ENCODE peak calls at places on chromosome 15, in ten cellular contexts. One of them, this sample, is unnamed.

GRCh38 chr15:63597033-63597790 is at the start of gene FBXL22:
- DNase-seq in cerebellar nuclear complex: no peak
- DNase-seq in HTR-8/SVneo: no peak
- DNase-seq in SK-N-SH: no peak
- DNase-seq in CD4-positive, alpha-beta memory T cell: no peak
- DNase-seq in memory B cell: no peak
- DNase-seq in foreskin fibroblast: peak
- DNase-seq in activated naive CD4-positive, alpha-beta T cell: no peak
- DNase-seq in NCI-H1930: no peak
- DNase-seq in HL-60: no peak
- DNase-seq in this sample: no peak

GRCh38 chr15:98727115-98728040 is 79.0 kb downstream of the IGF1R start:
- DNase-seq in cerebellar nuclear complex: no peak
- DNase-seq in HTR-8/SVneo: peak
- DNase-seq in SK-N-SH: peak
- DNase-seq in CD4-positive, alpha-beta memory T cell: no peak
- DNase-seq in memory B cell: no peak
- DNase-seq in foreskin fibroblast: peak
- DNase-seq in activated naive CD4-positive, alpha-beta T cell: no peak
- DNase-seq in NCI-H1930: no peak
- DNase-seq in HL-60: no peak
- DNase-seq in this sample: peak

GRCh38 chr15:44663410-44664272 is at the start of gene SPG11:
- DNase-seq in cerebellar nuclear complex: peak
- DNase-seq in HTR-8/SVneo: peak
- DNase-seq in SK-N-SH: peak
- DNase-seq in CD4-positive, alpha-beta memory T cell: peak
- DNase-seq in memory B cell: peak
- DNase-seq in foreskin fibroblast: peak
- DNase-seq in activated naive CD4-positive, alpha-beta T cell: peak
- DNase-seq in NCI-H1930: peak
- DNase-seq in HL-60: peak
- DNase-seq in this sample: peak

GRCh38 chr15:32861741-32862140 is 143.9 kb downstream of the GREM1 start:
- DNase-seq in cerebellar nuclear complex: no peak
- DNase-seq in HTR-8/SVneo: no peak
- DNase-seq in SK-N-SH: peak
- DNase-seq in CD4-positive, alpha-beta memory T cell: no peak
- DNase-seq in memory B cell: peak
- DNase-seq in foreskin fibroblast: peak
- DNase-seq in activated naive CD4-positive, alpha-beta T cell: no peak
- DNase-seq in NCI-H1930: no peak
- DNase-seq in HL-60: no peak
- DNase-seq in this sample: peak

GRCh38 chr15:31235298-31236183 is 91.1 kb upstream of the KLF13 start:
- DNase-seq in cerebellar nuclear complex: no peak
- DNase-seq in HTR-8/SVneo: no peak
- DNase-seq in SK-N-SH: peak
- DNase-seq in CD4-positive, alpha-beta memory T cell: no peak
- DNase-seq in memory B cell: no peak
- DNase-seq in foreskin fibroblast: peak
- DNase-seq in activated naive CD4-positive, alpha-beta T cell: no peak
- DNase-seq in NCI-H1930: peak
- DNase-seq in HL-60: no peak
- DNase-seq in this sample: no peak

GRCh38 chr15:59892995-59893394 is 111.1 kb upstream of the FOXB1 start:
- DNase-seq in cerebellar nuclear complex: no peak
- DNase-seq in HTR-8/SVneo: peak
- DNase-seq in SK-N-SH: no peak
- DNase-seq in CD4-positive, alpha-beta memory T cell: no peak
- DNase-seq in memory B cell: no peak
- DNase-seq in foreskin fibroblast: peak
- DNase-seq in activated naive CD4-positive, alpha-beta T cell: no peak
- DNase-seq in NCI-H1930: no peak
- DNase-seq in HL-60: no peak
- DNase-seq in this sample: no peak

GRCh38 chr15:65730560-65731172 is 61.4 kb downstream of the DENND4A start:
- DNase-seq in cerebellar nuclear complex: no peak
- DNase-seq in HTR-8/SVneo: no peak
- DNase-seq in SK-N-SH: no peak
- DNase-seq in CD4-positive, alpha-beta memory T cell: no peak
- DNase-seq in memory B cell: no peak
- DNase-seq in foreskin fibroblast: peak
- DNase-seq in activated naive CD4-positive, alpha-beta T cell: no peak
- DNase-seq in NCI-H1930: peak
- DNase-seq in HL-60: peak
- DNase-seq in this sample: peak

GRCh38 chr15:66094331-66094730 is 159.2 kb downstream of the MEGF11 start:
- DNase-seq in cerebellar nuclear complex: peak
- DNase-seq in HTR-8/SVneo: no peak
- DNase-seq in SK-N-SH: no peak
- DNase-seq in CD4-positive, alpha-beta memory T cell: no peak
- DNase-seq in memory B cell: no peak
- DNase-seq in foreskin fibroblast: no peak
- DNase-seq in activated naive CD4-positive, alpha-beta T cell: no peak
- DNase-seq in NCI-H1930: no peak
- DNase-seq in HL-60: no peak
- DNase-seq in this sample: no peak

GRCh38 chr15:85542488-85542887 is 162.1 kb downstream of the AKAP13 start:
- DNase-seq in cerebellar nuclear complex: no peak
- DNase-seq in HTR-8/SVneo: no peak
- DNase-seq in SK-N-SH: no peak
- DNase-seq in CD4-positive, alpha-beta memory T cell: no peak
- DNase-seq in memory B cell: no peak
- DNase-seq in foreskin fibroblast: no peak
- DNase-seq in activated naive CD4-positive, alpha-beta T cell: no peak
- DNase-seq in NCI-H1930: no peak
- DNase-seq in HL-60: no peak
- DNase-seq in this sample: no peak

GRCh38 chr15:64502537-64502936 is 42.2 kb downstream of the ZNF609 start:
- DNase-seq in cerebellar nuclear complex: no peak
- DNase-seq in HTR-8/SVneo: no peak
- DNase-seq in SK-N-SH: no peak
- DNase-seq in CD4-positive, alpha-beta memory T cell: no peak
- DNase-seq in memory B cell: no peak
- DNase-seq in foreskin fibroblast: peak
- DNase-seq in activated naive CD4-positive, alpha-beta T cell: no peak
- DNase-seq in NCI-H1930: no peak
- DNase-seq in HL-60: no peak
- DNase-seq in this sample: peak

GRCh38 chr15:33580526-33580925 is 269.8 kb downstream of the RYR3 start:
- DNase-seq in cerebellar nuclear complex: no peak
- DNase-seq in HTR-8/SVneo: no peak
- DNase-seq in SK-N-SH: no peak
- DNase-seq in CD4-positive, alpha-beta memory T cell: no peak
- DNase-seq in memory B cell: no peak
- DNase-seq in foreskin fibroblast: no peak
- DNase-seq in activated naive CD4-positive, alpha-beta T cell: no peak
- DNase-seq in NCI-H1930: no peak
- DNase-seq in HL-60: no peak
- DNase-seq in this sample: no peak

GRCh38 chr15:63502843-63503738 is 1.3 kb upstream of the USP3 start:
- DNase-seq in cerebellar nuclear complex: no peak
- DNase-seq in HTR-8/SVneo: peak
- DNase-seq in SK-N-SH: no peak
- DNase-seq in CD4-positive, alpha-beta memory T cell: peak
- DNase-seq in memory B cell: peak
- DNase-seq in foreskin fibroblast: peak
- DNase-seq in activated naive CD4-positive, alpha-beta T cell: no peak
- DNase-seq in NCI-H1930: no peak
- DNase-seq in HL-60: peak
- DNase-seq in this sample: peak

GRCh38 chr15:85116925-85117646 is 135.4 kb downstream of the PDE8A start:
- DNase-seq in cerebellar nuclear complex: no peak
- DNase-seq in HTR-8/SVneo: no peak
- DNase-seq in SK-N-SH: no peak
- DNase-seq in CD4-positive, alpha-beta memory T cell: no peak
- DNase-seq in memory B cell: no peak
- DNase-seq in foreskin fibroblast: no peak
- DNase-seq in activated naive CD4-positive, alpha-beta T cell: no peak
- DNase-seq in NCI-H1930: no peak
- DNase-seq in HL-60: no peak
- DNase-seq in this sample: no peak

GRCh38 chr15:88246666-88247446 is 9.7 kb downstream of the NTRK3 start:
- DNase-seq in cerebellar nuclear complex: no peak
- DNase-seq in HTR-8/SVneo: peak
- DNase-seq in SK-N-SH: peak
- DNase-seq in CD4-positive, alpha-beta memory T cell: peak
- DNase-seq in memory B cell: peak
- DNase-seq in foreskin fibroblast: peak
- DNase-seq in activated naive CD4-positive, alpha-beta T cell: peak
- DNase-seq in NCI-H1930: peak
- DNase-seq in HL-60: peak
- DNase-seq in this sample: peak

GRCh38 chr15:40234783-40235182 is 4.1 kb upstream of the PAK6 start:
- DNase-seq in cerebellar nuclear complex: no peak
- DNase-seq in HTR-8/SVneo: no peak
- DNase-seq in SK-N-SH: no peak
- DNase-seq in CD4-positive, alpha-beta memory T cell: no peak
- DNase-seq in memory B cell: no peak
- DNase-seq in foreskin fibroblast: no peak
- DNase-seq in activated naive CD4-positive, alpha-beta T cell: no peak
- DNase-seq in NCI-H1930: no peak
- DNase-seq in HL-60: peak
- DNase-seq in this sample: no peak

GRCh38 chr15:94421711-94422110 is 190.3 kb downstream of the MCTP2 start:
- DNase-seq in cerebellar nuclear complex: no peak
- DNase-seq in HTR-8/SVneo: no peak
- DNase-seq in SK-N-SH: no peak
- DNase-seq in CD4-positive, alpha-beta memory T cell: no peak
- DNase-seq in memory B cell: no peak
- DNase-seq in foreskin fibroblast: no peak
- DNase-seq in activated naive CD4-positive, alpha-beta T cell: no peak
- DNase-seq in NCI-H1930: no peak
- DNase-seq in HL-60: no peak
- DNase-seq in this sample: no peak

GRCh38 chr15:66661432-66662096 is 40.5 kb upstream of the SMAD6 start:
- DNase-seq in cerebellar nuclear complex: no peak
- DNase-seq in HTR-8/SVneo: no peak
- DNase-seq in SK-N-SH: no peak
- DNase-seq in CD4-positive, alpha-beta memory T cell: no peak
- DNase-seq in memory B cell: no peak
- DNase-seq in foreskin fibroblast: no peak
- DNase-seq in activated naive CD4-positive, alpha-beta T cell: no peak
- DNase-seq in NCI-H1930: no peak
- DNase-seq in HL-60: no peak
- DNase-seq in this sample: no peak

GRCh38 chr15:29924750-29925149 is 102.5 kb upstream of the TJP1 start:
- DNase-seq in cerebellar nuclear complex: no peak
- DNase-seq in HTR-8/SVneo: peak
- DNase-seq in SK-N-SH: no peak
- DNase-seq in CD4-positive, alpha-beta memory T cell: no peak
- DNase-seq in memory B cell: no peak
- DNase-seq in foreskin fibroblast: peak
- DNase-seq in activated naive CD4-positive, alpha-beta T cell: no peak
- DNase-seq in NCI-H1930: no peak
- DNase-seq in HL-60: no peak
- DNase-seq in this sample: peak

GRCh38 chr15:68204776-68205557 is at the start of gene CALML4:
- DNase-seq in cerebellar nuclear complex: no peak
- DNase-seq in HTR-8/SVneo: no peak
- DNase-seq in SK-N-SH: no peak
- DNase-seq in CD4-positive, alpha-beta memory T cell: no peak
- DNase-seq in memory B cell: no peak
- DNase-seq in foreskin fibroblast: peak
- DNase-seq in activated naive CD4-positive, alpha-beta T cell: no peak
- DNase-seq in NCI-H1930: no peak
- DNase-seq in HL-60: no peak
- DNase-seq in this sample: no peak

GRCh38 chr15:100873029-100873677 is 6.5 kb upstream of the ALDH1A3 start:
- DNase-seq in cerebellar nuclear complex: no peak
- DNase-seq in HTR-8/SVneo: peak
- DNase-seq in SK-N-SH: peak
- DNase-seq in CD4-positive, alpha-beta memory T cell: peak
- DNase-seq in memory B cell: peak
- DNase-seq in foreskin fibroblast: peak
- DNase-seq in activated naive CD4-positive, alpha-beta T cell: no peak
- DNase-seq in NCI-H1930: peak
- DNase-seq in HL-60: peak
- DNase-seq in this sample: peak

GRCh38 chr15:44738340-44738984 is 2.1 kb downstream of the TRIM69 start:
- DNase-seq in cerebellar nuclear complex: no peak
- DNase-seq in HTR-8/SVneo: peak
- DNase-seq in SK-N-SH: peak
- DNase-seq in CD4-positive, alpha-beta memory T cell: no peak
- DNase-seq in memory B cell: peak
- DNase-seq in foreskin fibroblast: peak
- DNase-seq in activated naive CD4-positive, alpha-beta T cell: no peak
- DNase-seq in NCI-H1930: no peak
- DNase-seq in HL-60: no peak
- DNase-seq in this sample: peak

GRCh38 chr15:75362642-75363249 is 5.7 kb downstream of the MAN2C1 start:
- DNase-seq in cerebellar nuclear complex: no peak
- DNase-seq in HTR-8/SVneo: no peak
- DNase-seq in SK-N-SH: no peak
- DNase-seq in CD4-positive, alpha-beta memory T cell: no peak
- DNase-seq in memory B cell: no peak
- DNase-seq in foreskin fibroblast: no peak
- DNase-seq in activated naive CD4-positive, alpha-beta T cell: no peak
- DNase-seq in NCI-H1930: no peak
- DNase-seq in HL-60: no peak
- DNase-seq in this sample: no peak

GRCh38 chr15:93024293-93024692 is 64.7 kb downstream of the RGMA start:
- DNase-seq in cerebellar nuclear complex: no peak
- DNase-seq in HTR-8/SVneo: no peak
- DNase-seq in SK-N-SH: no peak
- DNase-seq in CD4-positive, alpha-beta memory T cell: no peak
- DNase-seq in memory B cell: no peak
- DNase-seq in foreskin fibroblast: no peak
- DNase-seq in activated naive CD4-positive, alpha-beta T cell: no peak
- DNase-seq in NCI-H1930: no peak
- DNase-seq in HL-60: no peak
- DNase-seq in this sample: no peak

GRCh38 chr15:57537072-57537471 is 54.6 kb upstream of the MYZAP start:
- DNase-seq in cerebellar nuclear complex: no peak
- DNase-seq in HTR-8/SVneo: peak
- DNase-seq in SK-N-SH: no peak
- DNase-seq in CD4-positive, alpha-beta memory T cell: no peak
- DNase-seq in memory B cell: no peak
- DNase-seq in foreskin fibroblast: peak
- DNase-seq in activated naive CD4-positive, alpha-beta T cell: no peak
- DNase-seq in NCI-H1930: no peak
- DNase-seq in HL-60: no peak
- DNase-seq in this sample: no peak

GRCh38 chr15:39969871-39970270 is 36.0 kb downstream of the EIF2AK4 start:
- DNase-seq in cerebellar nuclear complex: no peak
- DNase-seq in HTR-8/SVneo: no peak
- DNase-seq in SK-N-SH: no peak
- DNase-seq in CD4-positive, alpha-beta memory T cell: no peak
- DNase-seq in memory B cell: no peak
- DNase-seq in foreskin fibroblast: peak
- DNase-seq in activated naive CD4-positive, alpha-beta T cell: no peak
- DNase-seq in NCI-H1930: no peak
- DNase-seq in HL-60: no peak
- DNase-seq in this sample: peak

GRCh38 chr15:90955911-90956310 is 1.2 kb downstream of the RCCD1 start:
- DNase-seq in cerebellar nuclear complex: no peak
- DNase-seq in HTR-8/SVneo: no peak
- DNase-seq in SK-N-SH: no peak
- DNase-seq in CD4-positive, alpha-beta memory T cell: no peak
- DNase-seq in memory B cell: no peak
- DNase-seq in foreskin fibroblast: no peak
- DNase-seq in activated naive CD4-positive, alpha-beta T cell: no peak
- DNase-seq in NCI-H1930: no peak
- DNase-seq in HL-60: no peak
- DNase-seq in this sample: no peak

GRCh38 chr15:52112203-52112750 is 298 bp downstream of the BCL2L10 start:
- DNase-seq in cerebellar nuclear complex: no peak
- DNase-seq in HTR-8/SVneo: no peak
- DNase-seq in SK-N-SH: peak
- DNase-seq in CD4-positive, alpha-beta memory T cell: peak
- DNase-seq in memory B cell: peak
- DNase-seq in foreskin fibroblast: peak
- DNase-seq in activated naive CD4-positive, alpha-beta T cell: no peak
- DNase-seq in NCI-H1930: no peak
- DNase-seq in HL-60: no peak
- DNase-seq in this sample: no peak

GRCh38 chr15:67148196-67148701 is 82.8 kb downstream of the SMAD3 start:
- DNase-seq in cerebellar nuclear complex: no peak
- DNase-seq in HTR-8/SVneo: peak
- DNase-seq in SK-N-SH: no peak
- DNase-seq in CD4-positive, alpha-beta memory T cell: no peak
- DNase-seq in memory B cell: peak
- DNase-seq in foreskin fibroblast: peak
- DNase-seq in activated naive CD4-positive, alpha-beta T cell: no peak
- DNase-seq in NCI-H1930: no peak
- DNase-seq in HL-60: peak
- DNase-seq in this sample: peak